ENCODE peak calls at places on chromosomes 13 and 19, in four cellular contexts. O is HepG2, E is H1, V is A549. T is an unnamed sample.

GRCh38 chr19:15180451-15181390 is 20.1 kb downstream of the NOTCH3 start:
- DNase-seq in O (peak), E (no peak), V (no peak), T (no peak)

GRCh38 chr13:50989476-50989875 is 79.9 kb downstream of the RNASEH2B start:
- DNase-seq in O (peak), E (no peak), V (peak), T (no peak)

GRCh38 chr13:50711449-50711848 is 132.0 kb downstream of the DLEU7 start:
- DNase-seq in O (no peak), E (no peak), V (no peak), T (no peak)

GRCh38 chr13:92769064-92769463 is 457.5 kb upstream of the GPC6 start:
- DNase-seq in O (no peak), E (no peak), V (no peak), T (no peak)

GRCh38 chr13:74444877-74445479 is 310.8 kb upstream of the KLF12 start:
- DNase-seq in O (no peak), E (no peak), V (no peak), T (no peak)

GRCh38 chr19:54164369-54165068 is 5.0 kb upstream of the LENG1 start:
- DNase-seq in O (no peak), E (peak), V (peak), T (no peak)

GRCh38 chr13:100363874-100364273 is 224.7 kb downstream of the GGACT start:
- DNase-seq in O (no peak), E (no peak), V (peak), T (no peak)

GRCh38 chr13:113586661-113587479 is 2.3 kb downstream of the TFDP1 start:
- DNase-seq in O (no peak), E (no peak), V (no peak), T (no peak)

GRCh38 chr19:16618248-16618647 is 9.8 kb downstream of the MED26 start:
- DNase-seq in O (no peak), E (no peak), V (no peak), T (no peak)

GRCh38 chr19:42111384-42111783 is 20.9 kb downstream of the POU2F2 start:
- DNase-seq in O (no peak), E (no peak), V (no peak), T (no peak)

DNA sequence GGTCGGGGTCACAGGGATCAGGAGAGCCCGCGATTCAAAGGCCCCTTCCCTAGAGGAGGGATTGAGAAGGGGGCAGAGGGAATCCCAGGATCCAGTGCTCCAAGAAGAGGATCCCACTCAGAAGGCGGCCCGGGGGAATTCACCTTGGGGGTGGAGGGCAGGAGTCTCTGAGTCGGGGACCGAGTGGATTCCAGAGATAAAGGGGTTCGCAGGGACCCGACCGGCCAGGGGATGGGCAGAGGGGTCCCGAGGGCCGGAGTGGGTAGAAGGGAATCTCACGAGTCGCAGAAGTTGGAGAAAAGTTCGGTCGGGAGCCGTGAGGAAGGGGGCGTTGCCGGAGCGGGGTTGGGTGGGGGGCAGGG is 261 bp downstream of the PRKD2 start:
- DNase-seq in O (no peak), E (no peak), V (no peak), T (no peak)
- TF ChIP-seq KDM1A in O (no peak), E (no peak), V (no peak), T (no peak)

DNA sequence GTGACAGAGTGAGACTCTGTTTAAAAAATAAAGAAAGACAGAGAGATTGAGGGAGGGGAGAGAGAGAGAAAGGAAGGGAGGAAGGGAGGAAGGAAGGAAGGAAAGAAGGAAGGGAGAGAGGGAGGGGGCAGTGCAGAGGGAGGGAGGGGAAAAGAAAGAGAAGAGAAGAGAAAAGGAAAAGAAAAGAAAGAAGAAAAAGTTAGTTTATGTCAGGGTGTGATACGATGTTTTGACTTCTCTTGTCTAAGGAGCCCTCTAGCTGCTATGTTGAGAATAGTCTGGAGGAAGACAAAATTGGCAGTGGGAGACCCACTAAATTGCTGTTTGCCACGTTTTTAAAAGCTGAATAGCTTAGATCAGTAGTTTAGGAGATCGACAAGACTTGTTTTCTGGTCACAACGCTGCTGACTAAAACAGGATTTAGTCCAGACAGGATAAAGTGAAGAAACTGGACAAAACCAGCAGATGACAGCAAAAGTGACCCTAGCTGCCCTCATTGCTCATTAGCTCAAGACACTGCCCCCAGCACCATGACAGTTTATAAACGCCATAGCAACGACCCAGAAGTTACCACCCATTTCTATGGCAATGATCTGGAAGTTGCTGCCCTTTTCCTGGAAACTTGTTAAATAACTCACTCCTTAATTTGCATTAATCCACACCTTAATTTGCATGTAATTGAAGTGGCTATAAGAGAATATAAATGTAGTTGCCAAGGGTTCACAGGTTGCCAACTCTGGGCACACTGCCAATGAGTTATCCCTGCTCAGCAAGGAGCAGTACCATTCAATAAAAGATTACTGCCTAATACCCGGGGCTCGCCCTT is 11.1 kb downstream of the TEX101 start:
- DNase-seq in O (no peak), E (no peak), V (peak), T (no peak)
- TF ChIP-seq KDM1A in O (no peak), E (no peak), V (no peak), T (no peak)

GRCh38 chr19:29942404-29943261 is 594 bp downstream of the URI1 start:
- DNase-seq in O (peak), E (no peak), V (no peak), T (no peak)
- TF ChIP-seq KDM1A in O (no peak), E (peak), V (no peak), T (no peak)

DNA sequence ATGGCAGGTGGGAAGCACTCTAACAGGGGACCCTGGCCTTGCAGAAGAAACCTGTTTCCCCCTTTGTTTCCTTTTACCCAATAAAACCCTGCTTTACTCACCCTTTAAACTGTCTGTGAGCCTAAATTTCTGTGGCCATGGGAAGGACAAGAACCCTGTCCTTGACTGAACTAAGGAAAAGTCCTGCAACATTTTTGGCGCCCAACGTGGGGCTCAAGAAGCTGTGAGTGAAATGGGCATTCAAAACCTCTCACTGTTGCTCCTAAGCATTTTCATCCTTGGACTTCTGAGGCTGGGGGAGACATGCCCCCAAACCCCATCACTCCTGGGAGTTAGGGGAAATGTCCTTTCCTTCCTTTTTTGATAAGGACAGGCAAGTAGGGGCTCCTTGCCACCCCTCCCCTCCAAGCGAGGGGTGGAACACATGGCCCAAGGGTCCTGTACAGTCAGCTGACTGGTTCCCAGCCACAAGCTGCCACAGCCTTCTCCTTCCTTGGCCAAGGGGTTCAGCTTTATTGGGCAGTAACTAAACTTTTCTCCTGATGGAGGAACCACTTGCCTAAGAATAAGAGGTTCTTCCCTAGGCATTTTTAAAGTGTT is 381.6 kb downstream of the KLF5 start:
- DNase-seq in O (no peak), E (no peak), V (peak), T (no peak)
- TF ChIP-seq KDM1A in O (no peak), E (no peak), V (no peak), T (no peak)